ENCODE peak calls at places on chromosomes 1 and 21, in six cellular contexts. M is cardiac muscle cell; F is uterus; S is naive thymus-derived CD4-positive, alpha-beta T cell; Q is heart right ventricle; L is H1. C is an unnamed sample. For H3K4me1 and H3K27me3, the result is how much of the 10 kb centered on the place peaks cover.

GRCh38 chr1:59025898-59026426 is 242.1 kb upstream of the JUN start:
- DNase-seq in M (no peak), F (no peak), S (no peak), Q (no peak), L (no peak), C (no peak)

GRCh38 chr1:186503210-186503609 is 42.3 kb upstream of the PDC start:
- DNase-seq in M (no peak), F (no peak), S (no peak), Q (no peak), L (no peak), C (no peak)

GRCh38 chr21:42763578-42764442 is 110.4 kb downstream of the PDE9A start:
- DNase-seq in M (no peak), F (no peak), S (no peak), Q (no peak), L (no peak), C (no peak)

GRCh38 chr1:160260436-160261382 is 1.6 kb downstream of the DCAF8 start:
- DNase-seq in M (peak), F (no peak), S (no peak), Q (peak), L (no peak), C (no peak)

GRCh38 chr1:210123924-210124589 is 108.5 kb upstream of the SERTAD4 start:
- DNase-seq in M (no peak), F (no peak), S (no peak), Q (no peak), L (no peak), C (no peak)

GRCh38 chr1:208167229-208167869 is 76.8 kb downstream of the PLXNA2 start:
- DNase-seq in M (no peak), F (no peak), S (no peak), Q (no peak), L (no peak), C (no peak)

GRCh38 chr21:42233067-42233981 is 14.4 kb downstream of the ABCG1 start:
- DNase-seq in M (peak), F (peak), S (peak), Q (peak), L (no peak), C (peak)

GRCh38 chr1:31476891-31477846 is 64.2 kb downstream of the SERINC2 start:
- DNase-seq in M (no peak), F (no peak), S (no peak), Q (no peak), L (no peak), C (no peak)

GRCh38 chr1:10904396-10905358 is 107.8 kb upstream of the TARDBP start:
- DNase-seq in M (peak), F (no peak), S (peak), Q (no peak), L (no peak), C (peak)

GRCh38 chr21:34642211-34643075 is 26.4 kb upstream of the CLIC6 start:
- DNase-seq in M (no peak), F (no peak), S (no peak), Q (no peak), L (no peak), C (no peak)

GRCh38 chr1:202247104-202247503 is 53.5 kb downstream of the LGR6 start:
- DNase-seq in M (no peak), F (no peak), S (no peak), Q (no peak), L (no peak), C (no peak)

GRCh38 chr1:160618327-160618726 is 28.5 kb downstream of the SLAMF1 start:
- DNase-seq in M (no peak), F (no peak), S (no peak), Q (no peak), L (no peak), C (no peak)

GRCh38 chr1:3705341-3705950 is 46.8 kb upstream of the CCDC27 start:
- DNase-seq in M (no peak), F (no peak), S (no peak), Q (no peak), L (no peak), C (no peak)

GRCh38 chr1:4172659-4173599 is 272.9 kb upstream of the C1orf174 start:
- DNase-seq in M (no peak), F (no peak), S (no peak), Q (no peak), L (no peak), C (no peak)

GRCh38 chr1:112794654-112795239 is 79.6 kb upstream of the PPM1J start:
- DNase-seq in M (no peak), F (no peak), S (no peak), Q (no peak), L (no peak), C (no peak)

GRCh38 chr1:70331962-70332361 is 22.6 kb downstream of the ANKRD13C start:
- DNase-seq in M (no peak), F (no peak), S (no peak), Q (no peak), L (no peak), C (no peak)

GRCh38 chr1:159896086-159896930 is 3.7 kb downstream of the CFAP45 start:
- DNase-seq in M (no peak), F (no peak), S (no peak), Q (no peak), L (no peak), C (no peak)

GRCh38 chr21:31293986-31294385 is 50.1 kb downstream of the TIAM1 start:
- DNase-seq in M (no peak), F (peak), S (no peak), Q (no peak), L (no peak), C (no peak)

GRCh38 chr1:156435551-156436318 is 64.8 kb downstream of the MEF2D start:
- DNase-seq in M (peak), F (no peak), S (no peak), Q (no peak), L (no peak), C (no peak)

GRCh38 chr21:46191257-46191685 is 7.0 kb upstream of the SPATC1L start:
- DNase-seq in M (no peak), F (peak), S (no peak), Q (no peak), L (no peak), C (peak)

GRCh38 chr1:203453616-203454015 is 22.0 kb upstream of the PRELP start:
- DNase-seq in M (no peak), F (no peak), S (no peak), Q (no peak), L (no peak), C (no peak)

GRCh38 chr1:243791586-243792267 is 58.3 kb downstream of the AKT3 start:
- DNase-seq in M (no peak), F (no peak), S (no peak), Q (no peak), L (no peak), C (no peak)

GRCh38 chr1:154870117-154870571 is at the start of gene KCNN3:
- DNase-seq in M (peak), F (peak), S (peak), Q (peak), L (peak), C (peak)

GRCh38 chr1:115280073-115280472 is 58.0 kb downstream of the NGF start:
- DNase-seq in M (no peak), F (peak), S (no peak), Q (no peak), L (no peak), C (no peak)

GRCh38 chr1:159923203-159924024 is 1.9 kb downstream of the TAGLN2 start:
- DNase-seq in M (no peak), F (peak), S (peak), Q (peak), L (peak), C (peak)

GRCh38 chr1:51928896-51929295 is 50.4 kb upstream of the NRDC start:
- DNase-seq in M (no peak), F (no peak), S (no peak), Q (no peak), L (no peak), C (no peak)

GRCh38 chr1:204203206-204203767 is 7.0 kb upstream of the KISS1 start:
- DNase-seq in M (no peak), F (no peak), S (no peak), Q (no peak), L (no peak), C (no peak)

GRCh38 chr1:63984257-63984626 is 210.4 kb downstream of the ROR1 start:
- DNase-seq in M (no peak), F (no peak), S (no peak), Q (no peak), L (no peak), C (no peak)

GRCh38 chr21:35281946-35282345 is 232.8 kb upstream of the RUNX1 start:
- DNase-seq in M (no peak), F (no peak), S (no peak), Q (no peak), L (no peak), C (no peak)

GRCh38 chr1:30748098-30748698 is 9.4 kb downstream of the LAPTM5 start:
- DNase-seq in M (no peak), F (no peak), S (no peak), Q (no peak), L (no peak), C (no peak)

GRCh38 chr1:225476538-225476988 is 48.7 kb upstream of the LBR start:
- DNase-seq in M (no peak), F (no peak), S (no peak), Q (no peak), L (no peak), C (no peak)

GRCh38 chr1:116001739-116002487 is 25.6 kb downstream of the SLC22A15 start:
- DNase-seq in M (no peak), F (no peak), S (no peak), Q (no peak), L (no peak), C (no peak)

GRCh38 chr21:26115346-26115745 is 55.2 kb downstream of the APP start:
- DNase-seq in M (no peak), F (no peak), S (no peak), Q (no peak), L (no peak), C (no peak)

GRCh38 chr1:36034692-36035091 is 49.2 kb upstream of the TEKT2 start:
- DNase-seq in M (no peak), F (no peak), S (no peak), Q (no peak), L (no peak), C (no peak)

GRCh38 chr1:36248250-36248894 is 24.1 kb downstream of the THRAP3 start:
- DNase-seq in M (no peak), F (peak), S (no peak), Q (no peak), L (no peak), C (peak)

GRCh38 chr1:39310015-39310414 is 105.5 kb downstream of the MACF1 start:
- DNase-seq in M (no peak), F (no peak), S (no peak), Q (no peak), L (no peak), C (no peak)

GRCh38 chr1:39301606-39302005 is 97.1 kb downstream of the MACF1 start:
- DNase-seq in M (no peak), F (no peak), S (no peak), Q (no peak), L (no peak), C (no peak)

DNA sequence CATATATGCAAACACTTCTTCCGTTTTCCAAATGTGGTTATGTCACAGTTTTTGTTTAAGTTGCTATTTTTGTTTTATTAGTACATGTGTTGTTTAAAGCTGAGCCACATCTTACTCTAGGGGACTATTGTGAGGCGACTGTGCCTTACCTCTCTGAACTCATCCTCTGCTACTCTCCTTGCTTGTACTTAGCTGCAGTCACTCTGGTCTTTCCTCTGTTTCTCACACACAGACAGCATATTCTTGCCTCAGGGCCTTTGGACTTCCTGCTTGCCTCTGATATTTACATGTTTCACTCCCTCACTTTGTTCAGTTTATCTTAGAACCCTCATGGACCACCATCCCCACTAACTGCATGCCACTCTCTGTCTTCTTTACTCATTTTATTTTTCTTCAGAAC is 101.1 kb downstream of the MACF1 start:
- DNase-seq in M (no peak), F (no peak), S (no peak), Q (no peak), L (no peak), C (no peak)
- H3K27ac ChIP-seq in M (no peak), F (no peak), S (no peak), Q (no peak), L (no peak), C (no peak)

GRCh38 chr1:12150456-12151200 is 16.2 kb upstream of the TNFRSF1B start:
- DNase-seq in M (no peak), F (no peak), S (peak), Q (no peak), L (no peak), C (no peak)
- H3K4me1 ChIP-seq in M (under half), F (under half), S (half or more), Q (under half), L (under half), C (under half)

GRCh38 chr1:18640228-18641004 is 9.8 kb downstream of the PAX7 start:
- DNase-seq in M (no peak), F (no peak), S (no peak), Q (no peak), L (no peak), C (no peak)

GRCh38 chr1:18637962-18638817 is 7.5 kb downstream of the PAX7 start:
- DNase-seq in M (no peak), F (no peak), S (no peak), Q (no peak), L (no peak), C (no peak)

GRCh38 chr1:18639335-18640055 is 8.8 kb downstream of the PAX7 start:
- DNase-seq in M (no peak), F (no peak), S (no peak), Q (no peak), L (no peak), C (no peak)

GRCh38 chr1:18637553-18637960 is 6.9 kb downstream of the PAX7 start:
- DNase-seq in M (no peak), F (no peak), S (no peak), Q (no peak), L (no peak), C (no peak)

DNA sequence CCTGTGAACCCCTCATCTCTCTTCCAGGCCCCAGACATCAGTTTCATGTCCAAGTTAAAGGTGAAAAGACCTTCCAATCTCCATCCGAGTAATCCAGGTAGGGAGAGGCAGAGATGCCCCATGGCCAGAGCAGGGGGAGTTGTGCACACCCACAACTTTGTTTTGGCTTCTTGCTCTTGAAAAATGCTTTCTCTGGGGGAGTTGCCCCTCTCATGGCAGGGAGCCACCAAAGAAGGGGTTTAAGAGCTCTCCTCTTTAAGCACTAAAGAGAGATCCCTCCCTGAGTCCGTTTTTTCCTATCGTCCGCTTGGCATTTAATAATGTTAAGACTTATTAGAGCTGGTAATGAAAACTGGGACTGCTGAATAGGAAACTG is 8.2 kb downstream of the PAX7 start:
- DNase-seq in M (no peak), F (no peak), S (no peak), Q (no peak), L (no peak), C (no peak)
- H3K27me3 ChIP-seq in M (half or more), F (half or more), S (half or more), Q (half or more), L (half or more), C (under half)

GRCh38 chr1:150511985-150512660 is 3.4 kb upstream of the FALEC start:
- DNase-seq in M (no peak), F (no peak), S (no peak), Q (no peak), L (no peak), C (peak)
- H3K27ac ChIP-seq in M (no peak), F (no peak), S (no peak), Q (no peak), L (no peak), C (no peak)

C was measured in psoas muscle.